ENCODE peak calls at places on chromosomes 11 and 22, in six cellular contexts. One of them, this sample, is unnamed.

GRCh38 chr22:49209452-49210195 is 618.0 kb downstream of the BRD1 start:
- DNase-seq in mesendoderm: no peak
- DNase-seq in transverse colon: no peak
- DNase-seq in heart left ventricle: peak; percentile 19
- DNase-seq in right lobe of liver: peak; percentile 88
- DNase-seq in CD4-positive, alpha-beta memory T cell: no peak
- DNase-seq in this sample: no peak

GRCh38 chr11:69546735-69547370 is 65.4 kb downstream of the LINC01488 start:
- DNase-seq in mesendoderm: no peak
- DNase-seq in heart left ventricle: no peak
- DNase-seq in transverse colon: no peak
- DNase-seq in CD4-positive, alpha-beta memory T cell: no peak
- DNase-seq in right lobe of liver: no peak
- DNase-seq in this sample: no peak

GRCh38 chr22:38755911-38756532 is at the start of gene SUN2:
- DNase-seq in mesendoderm: peak; percentile 65
- DNase-seq in CD4-positive, alpha-beta memory T cell: peak; percentile 95
- DNase-seq in heart left ventricle: peak; percentile 95
- DNase-seq in right lobe of liver: peak; percentile 96
- DNase-seq in transverse colon: peak; percentile 96
- DNase-seq in this sample: peak; percentile 93

GRCh38 chr22:45318558-45319318 is 9.0 kb downstream of the FAM118A start:
- DNase-seq in CD4-positive, alpha-beta memory T cell: peak; percentile 75
- DNase-seq in heart left ventricle: no peak
- DNase-seq in right lobe of liver: no peak
- DNase-seq in transverse colon: no peak
- DNase-seq in mesendoderm: peak; percentile 48
- DNase-seq in this sample: peak; percentile 66

GRCh38 chr22:20441631-20442484 is 4.2 kb upstream of the SCARF2 start:
- DNase-seq in transverse colon: no peak
- DNase-seq in mesendoderm: no peak
- DNase-seq in heart left ventricle: no peak
- DNase-seq in CD4-positive, alpha-beta memory T cell: no peak
- DNase-seq in right lobe of liver: peak; percentile 11
- DNase-seq in this sample: no peak

GRCh38 chr22:36281726-36282077 is 28.8 kb downstream of the APOL1 start:
- DNase-seq in heart left ventricle: no peak
- DNase-seq in CD4-positive, alpha-beta memory T cell: no peak
- DNase-seq in transverse colon: no peak
- DNase-seq in mesendoderm: no peak
- DNase-seq in right lobe of liver: no peak
- DNase-seq in this sample: no peak

GRCh38 chr11:926341-926916 is 759 bp downstream of the AP2A2 start:
- DNase-seq in CD4-positive, alpha-beta memory T cell: no peak
- DNase-seq in heart left ventricle: no peak
- DNase-seq in transverse colon: peak; percentile 41
- DNase-seq in right lobe of liver: no peak
- DNase-seq in mesendoderm: peak; percentile 64
- DNase-seq in this sample: no peak

GRCh38 chr11:92159931-92160330 is 64.7 kb upstream of the FAT3 start:
- DNase-seq in right lobe of liver: no peak
- DNase-seq in heart left ventricle: no peak
- DNase-seq in CD4-positive, alpha-beta memory T cell: no peak
- DNase-seq in transverse colon: no peak
- DNase-seq in mesendoderm: no peak
- DNase-seq in this sample: no peak

GRCh38 chr11:81004576-81004975 is 1563.7 kb upstream of the TENM4 start:
- DNase-seq in right lobe of liver: no peak
- DNase-seq in CD4-positive, alpha-beta memory T cell: no peak
- DNase-seq in transverse colon: no peak
- DNase-seq in heart left ventricle: no peak
- DNase-seq in mesendoderm: no peak
- DNase-seq in this sample: no peak

GRCh38 chr22:41226728-41227655 is 13.7 kb downstream of the CHADL start:
- DNase-seq in heart left ventricle: no peak
- DNase-seq in mesendoderm: no peak
- DNase-seq in transverse colon: no peak
- DNase-seq in CD4-positive, alpha-beta memory T cell: no peak
- DNase-seq in right lobe of liver: no peak
- DNase-seq in this sample: no peak

GRCh38 chr11:59615637-59616395 is at the start of gene OSBP:
- DNase-seq in right lobe of liver: peak; percentile 98
- DNase-seq in heart left ventricle: peak; percentile 100
- DNase-seq in CD4-positive, alpha-beta memory T cell: peak; percentile 98
- DNase-seq in mesendoderm: peak; percentile 100
- DNase-seq in transverse colon: peak; percentile 99
- DNase-seq in this sample: peak; percentile 96

GRCh38 chr11:120073196-120073595 is 64.7 kb downstream of the TRIM29 start:
- DNase-seq in transverse colon: no peak
- DNase-seq in CD4-positive, alpha-beta memory T cell: no peak
- DNase-seq in heart left ventricle: no peak
- DNase-seq in right lobe of liver: no peak
- DNase-seq in mesendoderm: no peak
- DNase-seq in this sample: no peak

GRCh38 chr11:32893947-32894827 is 1.6 kb downstream of the QSER1 start:
- DNase-seq in transverse colon: peak; percentile 41
- DNase-seq in mesendoderm: peak; percentile 91
- DNase-seq in right lobe of liver: no peak
- DNase-seq in heart left ventricle: no peak
- DNase-seq in CD4-positive, alpha-beta memory T cell: peak; percentile 6
- DNase-seq in this sample: no peak

GRCh38 chr11:46658259-46658658 is 40.9 kb downstream of the ATG13 start:
- DNase-seq in right lobe of liver: peak; percentile 64
- DNase-seq in transverse colon: no peak
- DNase-seq in CD4-positive, alpha-beta memory T cell: no peak
- DNase-seq in heart left ventricle: no peak
- DNase-seq in mesendoderm: no peak
- DNase-seq in this sample: no peak

GRCh38 chr11:34600339-34601084 is 20.4 kb upstream of the EHF start:
- DNase-seq in right lobe of liver: peak; percentile 55
- DNase-seq in transverse colon: peak; percentile 72
- DNase-seq in heart left ventricle: no peak
- DNase-seq in CD4-positive, alpha-beta memory T cell: no peak
- DNase-seq in mesendoderm: peak; percentile 58
- DNase-seq in this sample: no peak

GRCh38 chr11:15944460-15944859 is 411.9 kb downstream of the SOX6 start:
- DNase-seq in CD4-positive, alpha-beta memory T cell: no peak
- DNase-seq in right lobe of liver: no peak
- DNase-seq in mesendoderm: no peak
- DNase-seq in heart left ventricle: no peak
- DNase-seq in transverse colon: peak; percentile 48
- DNase-seq in this sample: no peak

GRCh38 chr22:49133541-49133940 is 694.1 kb downstream of the BRD1 start:
- DNase-seq in heart left ventricle: no peak
- DNase-seq in right lobe of liver: no peak
- DNase-seq in transverse colon: no peak
- DNase-seq in CD4-positive, alpha-beta memory T cell: no peak
- DNase-seq in mesendoderm: no peak
- DNase-seq in this sample: no peak

GRCh38 chr11:76803023-76803422 is 19.9 kb downstream of the TSKU start:
- DNase-seq in heart left ventricle: no peak
- DNase-seq in CD4-positive, alpha-beta memory T cell: no peak
- DNase-seq in transverse colon: no peak
- DNase-seq in mesendoderm: no peak
- DNase-seq in right lobe of liver: no peak
- DNase-seq in this sample: no peak

GRCh38 chr11:3130269-3131071 is 34.6 kb downstream of the OSBPL5 start:
- DNase-seq in right lobe of liver: peak; percentile 14
- DNase-seq in CD4-positive, alpha-beta memory T cell: no peak
- DNase-seq in mesendoderm: no peak
- DNase-seq in transverse colon: no peak
- DNase-seq in heart left ventricle: no peak
- DNase-seq in this sample: no peak

GRCh38 chr11:128741511-128741910 is 47.6 kb downstream of the FLI1 start:
- DNase-seq in heart left ventricle: no peak
- DNase-seq in transverse colon: no peak
- DNase-seq in right lobe of liver: no peak
- DNase-seq in CD4-positive, alpha-beta memory T cell: no peak
- DNase-seq in mesendoderm: peak; percentile 63
- DNase-seq in this sample: no peak

GRCh38 chr11:134231958-134232674 is 7.6 kb downstream of the VPS26B start:
- DNase-seq in mesendoderm: no peak
- DNase-seq in right lobe of liver: no peak
- DNase-seq in heart left ventricle: no peak
- DNase-seq in CD4-positive, alpha-beta memory T cell: no peak
- DNase-seq in transverse colon: no peak
- DNase-seq in this sample: no peak

GRCh38 chr11:1839924-1840779 is 1.4 kb downstream of the TNNI2 start:
- DNase-seq in heart left ventricle: peak; percentile 70
- DNase-seq in mesendoderm: no peak
- DNase-seq in transverse colon: peak; percentile 74
- DNase-seq in right lobe of liver: peak; percentile 71
- DNase-seq in CD4-positive, alpha-beta memory T cell: no peak
- DNase-seq in this sample: no peak

GRCh38 chr11:102564110-102564509 is 33.6 kb upstream of the MMP7 start:
- DNase-seq in heart left ventricle: no peak
- DNase-seq in CD4-positive, alpha-beta memory T cell: no peak
- DNase-seq in mesendoderm: no peak
- DNase-seq in right lobe of liver: no peak
- DNase-seq in transverse colon: no peak
- DNase-seq in this sample: no peak

GRCh38 chr11:44748606-44749005 is 21.8 kb downstream of the TSPAN18 start:
- DNase-seq in right lobe of liver: no peak
- DNase-seq in transverse colon: no peak
- DNase-seq in mesendoderm: no peak
- DNase-seq in CD4-positive, alpha-beta memory T cell: no peak
- DNase-seq in heart left ventricle: no peak
- DNase-seq in this sample: no peak

GRCh38 chr11:44747836-44748235 is 21.1 kb downstream of the TSPAN18 start:
- DNase-seq in right lobe of liver: no peak
- DNase-seq in CD4-positive, alpha-beta memory T cell: no peak
- DNase-seq in mesendoderm: no peak
- DNase-seq in transverse colon: no peak
- DNase-seq in heart left ventricle: no peak
- DNase-seq in this sample: no peak

GRCh38 chr11:44749160-44749559 is 22.4 kb downstream of the TSPAN18 start:
- DNase-seq in right lobe of liver: no peak
- DNase-seq in mesendoderm: no peak
- DNase-seq in heart left ventricle: no peak
- DNase-seq in CD4-positive, alpha-beta memory T cell: no peak
- DNase-seq in transverse colon: no peak
- DNase-seq in this sample: no peak

GRCh38 chr11:44746894-44747293 is 20.1 kb downstream of the TSPAN18 start:
- DNase-seq in CD4-positive, alpha-beta memory T cell: no peak
- DNase-seq in heart left ventricle: peak; percentile 69
- DNase-seq in right lobe of liver: no peak
- DNase-seq in transverse colon: no peak
- DNase-seq in mesendoderm: no peak
- DNase-seq in this sample: no peak

DNA sequence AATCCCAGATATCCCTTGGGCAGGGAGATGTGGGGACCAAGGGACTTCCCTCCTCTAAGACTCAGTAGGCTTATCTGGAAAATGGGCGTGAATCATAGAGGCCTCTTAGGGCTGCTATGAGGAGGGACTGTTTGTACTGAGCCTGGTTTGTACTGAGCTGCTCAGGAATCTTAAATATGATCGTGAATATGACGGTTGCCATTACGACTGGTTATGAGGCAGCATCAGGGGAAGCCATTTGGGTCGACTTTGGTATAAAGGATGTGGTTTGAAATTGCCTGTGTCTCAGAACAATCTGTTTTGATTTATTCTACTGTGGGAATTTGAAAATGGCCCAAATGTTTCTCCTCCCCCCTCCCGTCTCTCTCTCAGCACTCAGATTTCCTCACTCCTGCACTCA is 20.6 kb downstream of the TSPAN18 start:
- DNase-seq in mesendoderm: no peak
- DNase-seq in right lobe of liver: no peak
- DNase-seq in heart left ventricle: no peak
- DNase-seq in CD4-positive, alpha-beta memory T cell: peak; percentile 44
- DNase-seq in transverse colon: no peak
- DNase-seq in this sample: no peak
- H3K4me1 ChIP-seq in mesendoderm: peaks cover 2% of the 10 kb centered on the region
- H3K4me1 ChIP-seq in right lobe of liver: no peaks in the 10 kb centered on the region
- H3K4me1 ChIP-seq in heart left ventricle: peaks cover 34% of the 10 kb centered on the region
- H3K4me1 ChIP-seq in CD4-positive, alpha-beta memory T cell: peaks cover 54% of the 10 kb centered on the region
- H3K4me1 ChIP-seq in transverse colon: peaks cover 40% of the 10 kb centered on the region
- H3K4me1 ChIP-seq in this sample: peaks cover 21% of the 10 kb centered on the region

GRCh38 chr11:61553373-61554171 is 27.3 kb downstream of the SYT7 start:
- DNase-seq in heart left ventricle: no peak
- DNase-seq in right lobe of liver: no peak
- DNase-seq in CD4-positive, alpha-beta memory T cell: no peak
- DNase-seq in mesendoderm: no peak
- DNase-seq in transverse colon: no peak
- DNase-seq in this sample: no peak
- H3K27ac ChIP-seq in heart left ventricle: peak overlapping the region; percentile 98
- H3K27ac ChIP-seq in right lobe of liver: no peak overlapping the region
- H3K27ac ChIP-seq in CD4-positive, alpha-beta memory T cell: no peak overlapping the region
- H3K27ac ChIP-seq in mesendoderm: no peak overlapping the region
- H3K27ac ChIP-seq in transverse colon: no peak overlapping the region
- H3K27ac ChIP-seq in this sample: no peak overlapping the region

GRCh38 chr11:130163346-130164220 is 4.0 kb downstream of the ST14 start:
- DNase-seq in heart left ventricle: no peak
- DNase-seq in mesendoderm: peak; percentile 47
- DNase-seq in right lobe of liver: peak; percentile 46
- DNase-seq in CD4-positive, alpha-beta memory T cell: no peak
- DNase-seq in transverse colon: peak; percentile 63
- DNase-seq in this sample: no peak

GRCh38 chr11:130160460-130161090 is 993 bp downstream of the ST14 start:
- DNase-seq in CD4-positive, alpha-beta memory T cell: no peak
- DNase-seq in heart left ventricle: no peak
- DNase-seq in right lobe of liver: no peak
- DNase-seq in mesendoderm: peak; percentile 28
- DNase-seq in transverse colon: no peak
- DNase-seq in this sample: no peak

GRCh38 chr11:130161441-130161840 is 1.9 kb downstream of the ST14 start:
- DNase-seq in mesendoderm: no peak
- DNase-seq in CD4-positive, alpha-beta memory T cell: no peak
- DNase-seq in transverse colon: no peak
- DNase-seq in right lobe of liver: no peak
- DNase-seq in heart left ventricle: no peak
- DNase-seq in this sample: no peak

GRCh38 chr11:130164221-130164570 is 4.6 kb downstream of the ST14 start:
- DNase-seq in heart left ventricle: no peak
- DNase-seq in mesendoderm: no peak
- DNase-seq in CD4-positive, alpha-beta memory T cell: no peak
- DNase-seq in transverse colon: no peak
- DNase-seq in right lobe of liver: no peak
- DNase-seq in this sample: no peak

DNA sequence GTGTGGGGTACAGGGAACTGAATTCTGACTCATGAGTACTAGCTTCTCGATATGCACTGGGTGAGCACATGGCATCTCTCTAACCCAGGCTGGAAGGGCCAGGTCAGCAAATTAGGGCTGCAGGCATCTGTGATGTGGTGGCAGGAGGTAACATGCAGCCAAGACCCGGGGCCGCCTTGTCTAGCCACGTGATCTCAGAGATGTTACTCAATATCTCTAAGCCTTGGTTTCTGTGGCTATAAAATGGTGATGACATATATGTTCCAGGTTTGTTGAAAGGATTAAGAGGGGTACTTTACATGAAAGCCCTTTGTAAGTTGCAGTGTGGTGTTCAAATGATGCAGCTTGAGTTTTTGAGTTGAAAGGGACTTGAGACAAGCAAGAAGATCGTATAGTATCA is 3.2 kb downstream of the ST14 start:
- DNase-seq in CD4-positive, alpha-beta memory T cell: no peak
- DNase-seq in transverse colon: peak; percentile 68
- DNase-seq in right lobe of liver: no peak
- DNase-seq in heart left ventricle: no peak
- DNase-seq in mesendoderm: no peak
- DNase-seq in this sample: no peak
- H3K4me3 ChIP-seq in CD4-positive, alpha-beta memory T cell: no peak overlapping the region
- H3K4me3 ChIP-seq in transverse colon: no peak overlapping the region
- H3K4me3 ChIP-seq in right lobe of liver: no peak overlapping the region
- H3K4me3 ChIP-seq in heart left ventricle: no peak overlapping the region
- H3K4me3 ChIP-seq in mesendoderm: no peak overlapping the region
- H3K4me3 ChIP-seq in this sample: no peak overlapping the region

GRCh38 chr11:26841818-26842457 is 120.1 kb upstream of the SLC5A12 start:
- DNase-seq in heart left ventricle: no peak
- DNase-seq in right lobe of liver: no peak
- DNase-seq in mesendoderm: no peak
- DNase-seq in transverse colon: no peak
- DNase-seq in CD4-positive, alpha-beta memory T cell: no peak
- DNase-seq in this sample: no peak
- H3K4me1 ChIP-seq in heart left ventricle: no peaks in the 10 kb centered on the region
- H3K4me1 ChIP-seq in right lobe of liver: no peaks in the 10 kb centered on the region
- H3K4me1 ChIP-seq in mesendoderm: no peaks in the 10 kb centered on the region
- H3K4me1 ChIP-seq in transverse colon: peaks cover 10% of the 10 kb centered on the region
- H3K4me1 ChIP-seq in CD4-positive, alpha-beta memory T cell: no peaks in the 10 kb centered on the region
- H3K4me1 ChIP-seq in this sample: no peaks in the 10 kb centered on the region

This sample was measured in effector memory CD4-positive, alpha-beta T cell.